ENCODE peak calls at places on chromosome 6, in nine cellular contexts. D is A549; Y is Panc1; W is fibroblast of lung; F is activated CD4-positive, alpha-beta memory T cell treated with anti-CD3 and anti-CD28 coated beads, Interleukin-2, amount 10 ng/mL, durations not matched to agents 7 days and 5 days; U is prostate gland; A is GM04504; K is amniotic stem cell; V is ELR. J is an unnamed sample.

GRCh38 chr6:72365773-72366172 is 256.1 kb upstream of the KCNQ5 start:
- DNase-seq in D (no peak), Y (no peak), W (no peak), F (no peak), U (no peak), A (no peak), K (no peak), V (no peak), J (no peak)

GRCh38 chr6:81774542-81774941 is 22.1 kb upstream of the TENT5A start:
- DNase-seq in D (no peak), Y (no peak), W (no peak), F (no peak), U (no peak), A (no peak), K (no peak), V (no peak), J (no peak)

GRCh38 chr6:155340464-155341129 is 26.3 kb upstream of the TFB1M start:
- DNase-seq in D (no peak), Y (no peak), W (peak), F (no peak), U (no peak), A (peak), K (no peak), V (peak), J (no peak)

GRCh38 chr6:104625536-104625935 is 234.2 kb downstream of the HACE1 start:
- DNase-seq in D (no peak), Y (no peak), W (peak), F (no peak), U (peak), A (peak), K (peak), V (peak), J (no peak)

GRCh38 chr6:35046862-35047261 is 94.3 kb downstream of the TCP11 start:
- DNase-seq in D (no peak), Y (no peak), W (no peak), F (no peak), U (no peak), A (no peak), K (no peak), V (no peak), J (no peak)

GRCh38 chr6:31079656-31080261 is 32.6 kb downstream of the C6orf15 start:
- DNase-seq in D (peak), Y (no peak), W (peak), F (peak), U (peak), A (no peak), K (peak), V (peak), J (peak)

GRCh38 chr6:15876406-15876805 is 213.6 kb upstream of the DTNBP1 start:
- DNase-seq in D (no peak), Y (no peak), W (peak), F (no peak), U (no peak), A (no peak), K (no peak), V (peak), J (no peak)

GRCh38 chr6:138403324-138403800 is 661 bp upstream of the HEBP2 start:
- DNase-seq in D (peak), Y (no peak), W (peak), F (no peak), U (no peak), A (no peak), K (no peak), V (peak), J (peak)

GRCh38 chr6:140487586-140487985 is 1113.1 kb upstream of the CITED2 start:
- DNase-seq in D (no peak), Y (no peak), W (peak), F (no peak), U (no peak), A (no peak), K (no peak), V (no peak), J (no peak)

GRCh38 chr6:34027939-34028441 is 117.9 kb downstream of the GRM4 start:
- DNase-seq in D (no peak), Y (no peak), W (no peak), F (no peak), U (no peak), A (no peak), K (no peak), V (no peak), J (no peak)

GRCh38 chr6:113412589-113413367 is 444.4 kb upstream of the MARCKS start:
- DNase-seq in D (no peak), Y (no peak), W (peak), F (no peak), U (no peak), A (no peak), K (no peak), V (no peak), J (no peak)

GRCh38 chr6:21666788-21667681 is 73.5 kb downstream of the SOX4 start:
- DNase-seq in D (no peak), Y (no peak), W (peak), F (no peak), U (no peak), A (no peak), K (no peak), V (no peak), J (no peak)

GRCh38 chr6:144585217-144585814 is 300.2 kb downstream of the UTRN start:
- DNase-seq in D (peak), Y (peak), W (peak), F (no peak), U (no peak), A (no peak), K (peak), V (peak), J (no peak)

GRCh38 chr6:4613795-4614194 is 162.4 kb upstream of the CDYL start:
- DNase-seq in D (no peak), Y (no peak), W (no peak), F (no peak), U (no peak), A (no peak), K (no peak), V (no peak), J (no peak)

GRCh38 chr6:38169221-38169674 is 349.7 kb downstream of the ZFAND3 start:
- DNase-seq in D (no peak), Y (no peak), W (no peak), F (no peak), U (no peak), A (no peak), K (no peak), V (no peak), J (no peak)

GRCh38 chr6:27081931-27082330 is 165.6 kb upstream of the PRSS16 start:
- DNase-seq in D (no peak), Y (no peak), W (no peak), F (no peak), U (no peak), A (no peak), K (no peak), V (no peak), J (no peak)

GRCh38 chr6:101294051-101294638 is 99.4 kb upstream of the GRIK2 start:
- DNase-seq in D (no peak), Y (no peak), W (no peak), F (no peak), U (no peak), A (no peak), K (no peak), V (no peak), J (no peak)

GRCh38 chr6:35161776-35162607 is 20.9 kb upstream of the TCP11 start:
- DNase-seq in D (no peak), Y (no peak), W (peak), F (no peak), U (no peak), A (no peak), K (no peak), V (no peak), J (no peak)

GRCh38 chr6:53347921-53348435 is 772 bp downstream of the ELOVL5 start:
- DNase-seq in D (no peak), Y (no peak), W (peak), F (no peak), U (peak), A (no peak), K (peak), V (peak), J (peak)

GRCh38 chr6:75863001-75863400 is 114.0 kb downstream of the MYO6 start:
- DNase-seq in D (no peak), Y (no peak), W (no peak), F (no peak), U (no peak), A (no peak), K (no peak), V (no peak), J (no peak)

GRCh38 chr6:43709654-43710303 is 22.2 kb upstream of the MRPS18A start:
- DNase-seq in D (no peak), Y (no peak), W (no peak), F (no peak), U (no peak), A (no peak), K (no peak), V (no peak), J (no peak)

GRCh38 chr6:108927927-108928326 is 79.7 kb downstream of the ARMC2 start:
- DNase-seq in D (no peak), Y (no peak), W (no peak), F (no peak), U (no peak), A (no peak), K (no peak), V (peak), J (no peak)

GRCh38 chr6:27141472-27142015 is 106.0 kb upstream of the PRSS16 start:
- DNase-seq in D (no peak), Y (no peak), W (no peak), F (no peak), U (no peak), A (no peak), K (no peak), V (no peak), J (no peak)

GRCh38 chr6:158680441-158680840 is 30.6 kb downstream of the SYTL3 start:
- DNase-seq in D (no peak), Y (no peak), W (no peak), F (no peak), U (no peak), A (no peak), K (no peak), V (no peak), J (no peak)

GRCh38 chr6:54892831-54893230 is 46.3 kb downstream of the FAM83B start:
- DNase-seq in D (peak), Y (peak), W (peak), F (no peak), U (no peak), A (peak), K (peak), V (peak), J (no peak)

GRCh38 chr6:116030745-116031144 is 29.9 kb downstream of the FRK start:
- DNase-seq in D (no peak), Y (no peak), W (peak), F (no peak), U (no peak), A (peak), K (no peak), V (no peak), J (no peak)

GRCh38 chr6:125294925-125295324 is 6.8 kb downstream of the HDDC2 start:
- DNase-seq in D (no peak), Y (no peak), W (no peak), F (no peak), U (no peak), A (no peak), K (no peak), V (no peak), J (no peak)